ENCODE peak calls at places on chromosome 5, in six cellular contexts. R is H1, F is IMR-90, D is neuronal stem cell, H is H9, Z is trophoblast cell. M is an unnamed sample.

GRCh38 chr5:44665101-44665701 is 143.5 kb upstream of the MRPS30 start:
- DNase-seq in R (no peak), F (no peak), D (no peak), H (no peak), Z (no peak), M (no peak)

GRCh38 chr5:133478611-133479010 is 133.7 kb downstream of the FSTL4 start:
- DNase-seq in R (no peak), F (no peak), D (no peak), H (no peak), Z (no peak), M (no peak)

GRCh38 chr5:50808406-50808805 is 142.0 kb downstream of the PARP8 start:
- DNase-seq in R (no peak), F (no peak), D (no peak), H (no peak), Z (no peak), M (no peak)

GRCh38 chr5:54528633-54529032 is 11.1 kb downstream of the SNX18 start:
- DNase-seq in R (no peak), F (no peak), D (no peak), H (no peak), Z (no peak), M (no peak)

GRCh38 chr5:74966151-74967050 is 86.0 kb downstream of the GCNT4 start:
- DNase-seq in R (no peak), F (peak; percentile 16), D (no peak), H (no peak), Z (no peak), M (no peak)

GRCh38 chr5:132883261-132883834 is 9.9 kb downstream of the LEAP2 start:
- DNase-seq in R (no peak), F (peak; percentile 74), D (peak; percentile 20), H (peak; percentile 40), Z (peak; percentile 37), M (peak; percentile 82)

GRCh38 chr5:137304227-137304874 is 194.8 kb downstream of the SPOCK1 start:
- DNase-seq in R (no peak), F (no peak), D (no peak), H (no peak), Z (no peak), M (no peak)

GRCh38 chr5:41527201-41527779 is 16.9 kb upstream of the PLCXD3 start:
- DNase-seq in R (no peak), F (peak; percentile 98), D (no peak), H (no peak), Z (peak; percentile 96), M (no peak)

GRCh38 chr5:177133119-177133844 is at the start of gene NSD1:
- DNase-seq in R (peak; percentile 94), F (peak; percentile 66), D (peak; percentile 94), H (peak; percentile 95), Z (peak; percentile 40), M (peak; percentile 78)

GRCh38 chr5:157511656-157512644 is 51.9 kb downstream of the NIPAL4 start:
- DNase-seq in R (no peak), F (peak; percentile 98), D (no peak), H (no peak), Z (peak; percentile 80), M (peak; percentile 97)

GRCh38 chr5:179237770-179238627 is 107.3 kb downstream of the ADAMTS2 start:
- DNase-seq in R (no peak), F (no peak), D (no peak), H (peak; percentile 19), Z (no peak), M (no peak)

GRCh38 chr5:108516771-108517170 is 134.9 kb upstream of the FBXL17 start:
- DNase-seq in R (no peak), F (no peak), D (no peak), H (no peak), Z (no peak), M (no peak)

GRCh38 chr5:82019342-82020138 is 47.7 kb downstream of the ATG10 start:
- DNase-seq in R (no peak), F (no peak), D (no peak), H (peak; percentile 31), Z (no peak), M (no peak)

GRCh38 chr5:53667621-53668020 is 107.2 kb downstream of the NDUFS4 start:
- DNase-seq in R (no peak), F (no peak), D (no peak), H (no peak), Z (no peak), M (no peak)

GRCh38 chr5:123545506-123545905 is 33.5 kb downstream of the CSNK1G3 start:
- DNase-seq in R (no peak), F (no peak), D (no peak), H (no peak), Z (peak; percentile 3), M (peak; percentile 33)

GRCh38 chr5:94524841-94525697 is 93.3 kb downstream of the KIAA0825 start:
- DNase-seq in R (no peak), F (peak; percentile 30), D (no peak), H (no peak), Z (peak; percentile 5), M (peak; percentile 36)

GRCh38 chr5:4511996-4512656 is 628.0 kb upstream of the ADAMTS16 start:
- DNase-seq in R (peak; percentile 61), F (no peak), D (no peak), H (peak; percentile 69), Z (no peak), M (no peak)

GRCh38 chr5:177302354-177303110 is 987 bp downstream of the RAB24 start:
- DNase-seq in R (no peak), F (peak; percentile 10), D (no peak), H (peak; percentile 53), Z (peak; percentile 44), M (peak; percentile 32)

GRCh38 chr5:163252951-163253350 is 184.4 kb upstream of the CCNG1 start:
- DNase-seq in R (no peak), F (no peak), D (no peak), H (no peak), Z (no peak), M (no peak)

GRCh38 chr5:176650354-176650884 is 3.1 kb downstream of the TSPAN17 start:
- DNase-seq in R (no peak), F (no peak), D (no peak), H (peak; percentile 57), Z (no peak), M (no peak)

GRCh38 chr5:17252543-17252942 is 35.1 kb downstream of the BASP1 start:
- DNase-seq in R (no peak), F (peak; percentile 42), D (no peak), H (no peak), Z (peak; percentile 33), M (no peak)

GRCh38 chr5:109689740-109690455 is at the start of gene MAN2A1:
- DNase-seq in R (peak; percentile 78), F (peak; percentile 47), D (peak; percentile 73), H (peak; percentile 71), Z (peak; percentile 85), M (peak; percentile 81)
- H2BK120ac ChIP-seq in R (no peak within 1 kb of the TSS), F (peak within 1 kb of the TSS; percentile 73), D (peak within 1 kb of the TSS; percentile 65), H (no peak within 1 kb of the TSS), Z (peak within 1 kb of the TSS; percentile 79), M (peak within 1 kb of the TSS; percentile 99)

DNA sequence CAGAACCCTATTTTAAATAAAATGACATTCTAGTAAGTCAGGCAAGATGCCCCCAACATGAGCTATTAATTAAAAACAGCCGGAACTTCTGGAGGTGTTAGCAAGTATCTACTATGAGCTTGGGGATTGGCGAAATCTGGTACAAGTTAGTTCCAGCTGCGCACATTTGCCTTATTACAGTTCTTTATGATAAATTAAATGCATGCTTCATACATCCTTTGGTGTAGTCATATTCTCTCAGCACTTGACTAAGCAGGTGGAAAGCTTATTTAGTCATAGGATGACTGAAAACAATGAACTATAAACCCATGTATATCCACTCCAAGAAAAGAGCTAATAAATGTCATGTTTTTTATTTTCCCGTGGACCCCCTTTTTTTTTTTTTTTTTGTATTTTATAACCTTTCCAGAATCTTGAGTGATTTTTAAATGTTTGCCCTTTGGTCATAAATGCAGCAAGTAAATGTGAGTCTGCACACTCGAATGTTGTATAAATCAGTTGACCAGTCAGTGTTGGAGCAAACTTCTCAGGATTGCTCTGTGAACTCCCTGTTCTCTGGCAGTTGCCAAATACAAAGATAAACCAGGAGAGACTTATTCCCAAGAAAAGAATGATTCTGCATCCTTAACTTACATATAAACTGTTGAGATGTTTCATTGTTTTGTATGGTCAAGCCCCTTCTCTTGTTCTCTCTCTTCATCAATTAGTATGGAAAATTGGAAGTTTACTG is 38.2 kb downstream of the PIK3R1 start:
- DNase-seq in R (no peak), F (no peak), D (no peak), H (no peak), Z (no peak), M (no peak)
- H3K27ac ChIP-seq in R (no peak overlapping the region), F (no peak overlapping the region), D (no peak overlapping the region), H (no peak overlapping the region), Z (no peak overlapping the region), M (no peak overlapping the region)

GRCh38 chr5:114471529-114471928 is 109.7 kb downstream of the KCNN2 start:
- DNase-seq in R (no peak), F (no peak), D (no peak), H (no peak), Z (no peak), M (no peak)
- H4K91ac ChIP-seq in R (no peak overlapping the region), F (no peak overlapping the region), D (no peak overlapping the region), H (no peak overlapping the region), Z (no peak overlapping the region), M (no peak overlapping the region)

DNA sequence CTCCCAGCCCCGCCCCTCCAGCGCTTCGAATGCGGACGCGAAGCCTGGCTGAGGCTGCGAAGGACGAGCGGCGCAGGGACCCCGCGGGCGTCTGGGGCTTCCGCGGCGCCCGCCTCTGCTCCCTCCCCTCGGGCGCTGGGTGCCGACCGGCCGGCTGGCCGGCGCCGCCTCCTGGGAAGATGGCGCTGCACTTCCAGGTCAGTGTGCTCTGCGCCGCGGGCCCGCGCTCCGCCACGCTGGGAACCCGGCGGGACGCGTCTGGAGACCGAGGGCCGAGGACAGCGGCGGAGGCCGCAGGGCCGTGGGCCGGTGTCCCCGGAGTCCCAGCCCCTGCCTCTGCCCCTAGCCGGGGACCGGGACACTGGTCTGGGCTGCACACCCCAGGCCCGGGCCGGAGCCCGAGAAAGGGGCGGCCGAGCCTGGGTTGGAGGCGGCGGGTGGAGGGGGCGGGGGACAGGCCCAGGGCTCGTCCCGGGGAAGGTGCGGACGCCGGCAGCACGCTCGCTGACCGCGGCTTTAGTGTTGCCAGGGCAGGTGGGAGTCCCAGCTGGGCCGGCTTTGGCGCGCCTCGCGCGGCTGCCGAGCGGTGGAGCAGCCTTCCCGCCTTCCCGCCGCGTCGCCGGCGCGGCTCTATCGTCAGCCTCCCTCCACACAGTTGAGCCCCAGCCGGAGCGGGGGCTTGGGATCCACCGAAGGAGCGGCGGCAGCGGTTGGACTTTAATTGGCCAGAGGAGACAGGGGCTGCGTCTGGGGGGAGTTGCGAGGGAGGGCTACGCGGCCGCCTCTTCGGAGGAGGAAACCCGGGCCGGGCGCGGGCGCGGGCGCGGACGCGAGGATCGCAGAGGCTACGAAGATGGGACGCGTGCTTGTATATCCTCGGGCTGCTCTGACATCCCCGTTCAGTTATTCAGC is at the start of gene RANBP17:
- DNase-seq in R (peak; percentile 88), F (peak; percentile 67), D (peak; percentile 71), H (peak; percentile 88), Z (peak; percentile 75), M (peak; percentile 82)
- H2BK120ac ChIP-seq in R (no peak within 1 kb of the TSS), F (peak within 1 kb of the TSS; percentile 76), D (peak within 1 kb of the TSS; percentile 61), H (no peak within 1 kb of the TSS), Z (peak within 1 kb of the TSS; percentile 91), M (peak within 1 kb of the TSS; percentile 73)

GRCh38 chr5:126812199-126812570 is 35.2 kb downstream of the LMNB1 start:
- DNase-seq in R (no peak), F (no peak), D (no peak), H (no peak), Z (no peak), M (no peak)
- H3K27ac ChIP-seq in R (no peak overlapping the region), F (no peak overlapping the region), D (no peak overlapping the region), H (no peak overlapping the region), Z (no peak overlapping the region), M (no peak overlapping the region)

GRCh38 chr5:180932660-180933059 is 33.7 kb downstream of the BTNL8 start:
- DNase-seq in R (no peak), F (no peak), D (no peak), H (no peak), Z (no peak), M (no peak)
- H4K91ac ChIP-seq in R (no peak overlapping the region), F (no peak overlapping the region), D (no peak overlapping the region), H (no peak overlapping the region), Z (no peak overlapping the region), M (no peak overlapping the region)

GRCh38 chr5:90930756-90931431 is 372.3 kb downstream of the ADGRV1 start:
- DNase-seq in R (no peak), F (peak; percentile 19), D (no peak), H (no peak), Z (no peak), M (no peak)
- H2BK120ac ChIP-seq in R (no peak overlapping the region), F (no peak overlapping the region), D (no peak overlapping the region), H (no peak overlapping the region), Z (no peak overlapping the region), M (peak overlapping the region; percentile 34)

M was measured in mesenchymal stem cell.